ENCODE peak calls at places on chromosomes 3 and 15, in eight cellular contexts. One of them, this sample, is unnamed. For H3K4me1 and H3K36me3, the result is how much of the 10 kb centered on the place peaks cover.

GRCh38 chr15:74835312-74835823 is 7.6 kb downstream of the ULK3 start:
- DNase-seq in adrenal gland: peak
- DNase-seq in A673: peak
- DNase-seq in Peyer's patch: peak
- DNase-seq in lower lobe of right lung: peak
- DNase-seq in HCT116: peak
- DNase-seq in kidney: no peak
- DNase-seq in tibial nerve: no peak
- DNase-seq in this sample: peak

GRCh38 chr3:50211930-50212329 is 6.9 kb downstream of the SLC38A3 start:
- DNase-seq in Peyer's patch: no peak
- DNase-seq in A673: no peak
- DNase-seq in tibial nerve: no peak
- DNase-seq in kidney: no peak
- DNase-seq in adrenal gland: no peak
- DNase-seq in HCT116: no peak
- DNase-seq in lower lobe of right lung: no peak
- DNase-seq in this sample: no peak

GRCh38 chr15:90987561-90988141 is 6.7 kb downstream of the PRC1 start:
- DNase-seq in HCT116: no peak
- DNase-seq in Peyer's patch: no peak
- DNase-seq in tibial nerve: no peak
- DNase-seq in A673: no peak
- DNase-seq in adrenal gland: no peak
- DNase-seq in lower lobe of right lung: no peak
- DNase-seq in kidney: no peak
- DNase-seq in this sample: no peak

GRCh38 chr3:154050216-154050615 is 71.0 kb upstream of the ARHGEF26 start:
- DNase-seq in HCT116: no peak
- DNase-seq in lower lobe of right lung: no peak
- DNase-seq in kidney: no peak
- DNase-seq in Peyer's patch: no peak
- DNase-seq in A673: no peak
- DNase-seq in tibial nerve: no peak
- DNase-seq in adrenal gland: no peak
- DNase-seq in this sample: no peak

GRCh38 chr3:34017757-34018156 is 219.3 kb downstream of the PDCD6IP start:
- DNase-seq in kidney: no peak
- DNase-seq in A673: no peak
- DNase-seq in tibial nerve: no peak
- DNase-seq in Peyer's patch: no peak
- DNase-seq in HCT116: no peak
- DNase-seq in lower lobe of right lung: no peak
- DNase-seq in adrenal gland: no peak
- DNase-seq in this sample: no peak

GRCh38 chr3:109825971-109826810 is 488.8 kb upstream of the DPPA4 start:
- DNase-seq in Peyer's patch: no peak
- DNase-seq in tibial nerve: no peak
- DNase-seq in kidney: no peak
- DNase-seq in lower lobe of right lung: no peak
- DNase-seq in A673: no peak
- DNase-seq in adrenal gland: no peak
- DNase-seq in HCT116: no peak
- DNase-seq in this sample: no peak

GRCh38 chr15:71259866-71260265 is 144.6 kb downstream of the THSD4 start:
- DNase-seq in HCT116: no peak
- DNase-seq in adrenal gland: peak
- DNase-seq in A673: no peak
- DNase-seq in Peyer's patch: no peak
- DNase-seq in kidney: no peak
- DNase-seq in lower lobe of right lung: no peak
- DNase-seq in tibial nerve: no peak
- DNase-seq in this sample: no peak

GRCh38 chr3:54120657-54121403 is 1.5 kb upstream of the CACNA2D3 start:
- DNase-seq in adrenal gland: no peak
- DNase-seq in lower lobe of right lung: peak
- DNase-seq in tibial nerve: no peak
- DNase-seq in Peyer's patch: no peak
- DNase-seq in A673: no peak
- DNase-seq in HCT116: no peak
- DNase-seq in kidney: peak
- DNase-seq in this sample: no peak

GRCh38 chr3:140188285-140188684 is 253.3 kb downstream of the CLSTN2 start:
- DNase-seq in adrenal gland: no peak
- DNase-seq in lower lobe of right lung: no peak
- DNase-seq in HCT116: no peak
- DNase-seq in A673: no peak
- DNase-seq in kidney: no peak
- DNase-seq in Peyer's patch: no peak
- DNase-seq in tibial nerve: no peak
- DNase-seq in this sample: no peak

GRCh38 chr15:48802257-48802656 is 8.6 kb downstream of the CEP152 start:
- DNase-seq in Peyer's patch: no peak
- DNase-seq in adrenal gland: no peak
- DNase-seq in lower lobe of right lung: no peak
- DNase-seq in tibial nerve: no peak
- DNase-seq in A673: no peak
- DNase-seq in kidney: no peak
- DNase-seq in HCT116: no peak
- DNase-seq in this sample: no peak

GRCh38 chr15:40006646-40007045 is 32.3 kb downstream of the SRP14 start:
- DNase-seq in HCT116: no peak
- DNase-seq in tibial nerve: no peak
- DNase-seq in lower lobe of right lung: no peak
- DNase-seq in A673: no peak
- DNase-seq in Peyer's patch: no peak
- DNase-seq in kidney: no peak
- DNase-seq in adrenal gland: no peak
- DNase-seq in this sample: peak

GRCh38 chr3:17544632-17545031 is 197.8 kb downstream of the TBC1D5 start:
- DNase-seq in A673: peak
- DNase-seq in tibial nerve: no peak
- DNase-seq in HCT116: no peak
- DNase-seq in Peyer's patch: no peak
- DNase-seq in lower lobe of right lung: no peak
- DNase-seq in adrenal gland: no peak
- DNase-seq in kidney: no peak
- DNase-seq in this sample: no peak

GRCh38 chr3:24591661-24592555 is 97.3 kb upstream of the THRB start:
- DNase-seq in adrenal gland: no peak
- DNase-seq in kidney: no peak
- DNase-seq in Peyer's patch: peak
- DNase-seq in HCT116: no peak
- DNase-seq in A673: no peak
- DNase-seq in tibial nerve: no peak
- DNase-seq in lower lobe of right lung: no peak
- DNase-seq in this sample: no peak

GRCh38 chr15:92683511-92683834 is 27.9 kb upstream of the FAM174B start:
- DNase-seq in tibial nerve: no peak
- DNase-seq in lower lobe of right lung: no peak
- DNase-seq in Peyer's patch: peak
- DNase-seq in A673: no peak
- DNase-seq in adrenal gland: peak
- DNase-seq in kidney: no peak
- DNase-seq in HCT116: no peak
- DNase-seq in this sample: no peak

GRCh38 chr3:151770941-151771340 is 37.2 kb downstream of the AADACL2 start:
- DNase-seq in A673: no peak
- DNase-seq in kidney: peak
- DNase-seq in tibial nerve: peak
- DNase-seq in adrenal gland: peak
- DNase-seq in lower lobe of right lung: peak
- DNase-seq in HCT116: no peak
- DNase-seq in Peyer's patch: peak
- DNase-seq in this sample: no peak

DNA sequence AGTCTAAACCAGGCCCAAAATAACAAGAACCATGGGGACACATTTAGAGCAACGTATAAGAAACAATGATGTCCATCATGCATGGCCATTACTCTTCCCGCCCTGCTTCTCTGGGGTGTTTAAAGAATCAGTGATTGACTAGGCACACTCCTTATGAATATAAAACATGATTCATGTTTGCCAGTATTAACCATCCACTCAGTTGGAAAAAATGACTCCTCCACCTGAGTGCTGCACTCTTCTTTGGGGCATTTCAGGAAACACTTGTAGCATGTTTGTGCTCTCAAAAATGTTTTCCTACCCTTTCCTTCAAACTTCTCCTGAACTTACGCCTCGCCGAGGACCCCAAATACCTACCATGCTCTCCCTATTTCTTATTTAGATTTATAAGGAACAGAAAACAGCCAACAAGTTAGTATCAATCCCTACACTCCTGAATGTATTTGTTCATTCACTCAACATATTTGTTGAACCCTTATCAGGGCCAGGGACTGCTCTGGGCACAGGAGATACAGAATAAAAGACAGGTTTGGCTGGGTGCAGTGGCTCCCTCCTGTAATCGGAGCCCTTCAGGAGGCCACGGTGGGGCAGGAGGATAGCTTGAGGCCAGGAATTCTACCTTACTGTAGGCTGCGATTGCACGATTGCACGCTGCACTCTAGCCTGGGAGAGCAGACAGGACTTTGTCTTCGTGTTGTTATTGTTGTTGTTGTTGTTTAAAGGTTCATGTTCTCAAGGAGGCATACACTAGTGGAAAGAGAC is 137.0 kb downstream of the TMCO5A start:
- DNase-seq in lower lobe of right lung: no peak
- DNase-seq in tibial nerve: no peak
- DNase-seq in A673: no peak
- DNase-seq in kidney: no peak
- DNase-seq in Peyer's patch: no peak
- DNase-seq in adrenal gland: no peak
- DNase-seq in HCT116: no peak
- DNase-seq in this sample: no peak
- H3K4me3 ChIP-seq in lower lobe of right lung: no peak
- H3K4me3 ChIP-seq in tibial nerve: no peak
- H3K4me3 ChIP-seq in A673: no peak
- H3K4me3 ChIP-seq in kidney: peak
- H3K4me3 ChIP-seq in Peyer's patch: no peak
- H3K4me3 ChIP-seq in adrenal gland: no peak
- H3K4me3 ChIP-seq in HCT116: no peak
- H3K4me3 ChIP-seq in this sample: no peak

GRCh38 chr15:25946241-25946786 is 83.2 kb upstream of the ATP10A start:
- DNase-seq in Peyer's patch: no peak
- DNase-seq in kidney: no peak
- DNase-seq in A673: no peak
- DNase-seq in lower lobe of right lung: no peak
- DNase-seq in tibial nerve: no peak
- DNase-seq in adrenal gland: no peak
- DNase-seq in HCT116: no peak
- DNase-seq in this sample: no peak
- H3K4me1 ChIP-seq in Peyer's patch: under half
- H3K4me1 ChIP-seq in kidney: under half
- H3K4me1 ChIP-seq in A673: under half
- H3K4me1 ChIP-seq in lower lobe of right lung: under half
- H3K4me1 ChIP-seq in tibial nerve: under half
- H3K4me1 ChIP-seq in adrenal gland: under half
- H3K4me1 ChIP-seq in HCT116: under half
- H3K4me1 ChIP-seq in this sample: under half

GRCh38 chr15:35690698-35691116 is 144.7 kb upstream of the DPH6 start:
- DNase-seq in A673: no peak
- DNase-seq in Peyer's patch: no peak
- DNase-seq in lower lobe of right lung: no peak
- DNase-seq in kidney: no peak
- DNase-seq in HCT116: no peak
- DNase-seq in adrenal gland: no peak
- DNase-seq in tibial nerve: no peak
- DNase-seq in this sample: no peak

GRCh38 chr15:35690089-35690488 is 144.1 kb upstream of the DPH6 start:
- DNase-seq in HCT116: no peak
- DNase-seq in adrenal gland: no peak
- DNase-seq in tibial nerve: no peak
- DNase-seq in kidney: no peak
- DNase-seq in A673: no peak
- DNase-seq in Peyer's patch: no peak
- DNase-seq in lower lobe of right lung: no peak
- DNase-seq in this sample: no peak

GRCh38 chr15:35691176-35691761 is 145.3 kb upstream of the DPH6 start:
- DNase-seq in HCT116: no peak
- DNase-seq in kidney: no peak
- DNase-seq in adrenal gland: no peak
- DNase-seq in Peyer's patch: no peak
- DNase-seq in tibial nerve: no peak
- DNase-seq in lower lobe of right lung: no peak
- DNase-seq in A673: no peak
- DNase-seq in this sample: no peak

GRCh38 chr15:35686347-35686746 is 140.4 kb upstream of the DPH6 start:
- DNase-seq in kidney: no peak
- DNase-seq in A673: no peak
- DNase-seq in HCT116: no peak
- DNase-seq in Peyer's patch: no peak
- DNase-seq in tibial nerve: no peak
- DNase-seq in lower lobe of right lung: no peak
- DNase-seq in adrenal gland: no peak
- DNase-seq in this sample: no peak

GRCh38 chr15:35689266-35689665 is 143.3 kb upstream of the DPH6 start:
- DNase-seq in kidney: no peak
- DNase-seq in adrenal gland: no peak
- DNase-seq in tibial nerve: no peak
- DNase-seq in A673: no peak
- DNase-seq in HCT116: no peak
- DNase-seq in Peyer's patch: no peak
- DNase-seq in lower lobe of right lung: no peak
- DNase-seq in this sample: no peak
- H3K36me3 ChIP-seq in kidney: under half
- H3K36me3 ChIP-seq in adrenal gland: under half
- H3K36me3 ChIP-seq in tibial nerve: under half
- H3K36me3 ChIP-seq in A673: under half
- H3K36me3 ChIP-seq in HCT116: under half
- H3K36me3 ChIP-seq in Peyer's patch: under half
- H3K36me3 ChIP-seq in lower lobe of right lung: under half
- H3K36me3 ChIP-seq in this sample: under half

DNA sequence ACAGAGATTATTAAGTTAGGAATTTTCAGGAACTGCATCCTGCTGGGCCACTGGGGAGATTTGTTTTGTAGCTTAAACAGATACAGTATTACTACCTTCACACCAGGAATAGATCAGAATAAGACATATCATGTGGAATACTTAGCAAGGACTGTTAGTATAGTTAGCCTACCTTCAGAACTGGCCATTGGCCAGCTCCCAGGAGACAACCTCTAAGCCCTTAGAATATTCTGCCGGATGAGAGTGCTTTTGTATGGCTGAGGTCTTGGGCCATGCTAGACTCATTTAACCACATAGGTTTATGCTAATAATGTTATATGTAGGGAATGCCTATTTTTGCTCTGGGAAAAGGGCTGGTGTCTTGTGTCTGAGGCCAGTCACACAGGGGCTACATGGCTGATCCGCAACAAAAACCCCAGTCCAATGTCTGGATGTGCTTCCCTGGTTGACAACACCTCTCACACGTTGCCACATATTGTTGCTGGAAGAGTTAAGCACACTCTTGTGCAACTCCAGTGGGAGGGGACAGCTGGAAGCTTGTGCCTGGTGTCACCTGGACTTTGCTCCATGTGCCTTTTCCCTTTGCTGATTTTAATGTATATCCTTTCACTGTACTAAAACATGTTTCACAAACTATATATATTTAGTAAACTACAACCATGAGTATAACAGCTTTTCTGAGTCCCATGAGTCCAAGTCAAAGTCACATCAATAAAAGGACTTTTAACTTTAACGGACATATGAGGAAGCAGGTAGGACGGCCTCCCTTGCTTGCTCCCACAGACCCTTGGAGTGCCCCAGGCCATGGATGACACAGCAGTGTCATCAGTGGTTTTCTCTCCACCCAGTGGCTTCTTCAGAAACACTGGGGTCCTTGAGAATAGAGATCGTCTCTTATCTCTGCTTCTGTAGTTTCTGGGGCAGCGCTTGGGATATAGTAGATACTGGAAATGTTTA is 118.0 kb upstream of the C3orf80 start:
- DNase-seq in A673: no peak
- DNase-seq in lower lobe of right lung: no peak
- DNase-seq in Peyer's patch: peak
- DNase-seq in adrenal gland: no peak
- DNase-seq in tibial nerve: no peak
- DNase-seq in HCT116: no peak
- DNase-seq in kidney: no peak
- DNase-seq in this sample: no peak
- H3K4me3 ChIP-seq in A673: no peak
- H3K4me3 ChIP-seq in lower lobe of right lung: no peak
- H3K4me3 ChIP-seq in Peyer's patch: no peak
- H3K4me3 ChIP-seq in adrenal gland: no peak
- H3K4me3 ChIP-seq in tibial nerve: no peak
- H3K4me3 ChIP-seq in HCT116: no peak
- H3K4me3 ChIP-seq in kidney: no peak
- H3K4me3 ChIP-seq in this sample: no peak